ENCODE peak calls at places on chromosome 12, in four cellular contexts. W is HCT116; S is CD8-positive, alpha-beta memory T cell; D is OCI-LY7. Z is an unnamed sample.

GRCh38 chr12:5442251-5443006 is 10.5 kb downstream of the NTF3 start:
- DNase-seq in S (no peak), D (peak; percentile 42), W (peak; percentile 39), Z (no peak)

GRCh38 chr12:48351022-48351708 is 446 bp upstream of the ZNF641 start:
- DNase-seq in S (no peak), D (no peak), W (peak; percentile 40), Z (peak; percentile 18)

GRCh38 chr12:32032205-32032810 is 73.1 kb downstream of the RESF1 start:
- DNase-seq in S (no peak), D (no peak), W (no peak), Z (no peak)

GRCh38 chr12:1839956-1840550 is 19.7 kb downstream of the LRTM2 start:
- DNase-seq in D (no peak), W (no peak), S (no peak), Z (no peak)

GRCh38 chr12:89038831-89039509 is 313.3 kb downstream of the DUSP6 start:
- DNase-seq in S (no peak), W (no peak), D (no peak), Z (no peak)

GRCh38 chr12:123033392-123034021 is 53.0 kb downstream of the ARL6IP4 start:
- DNase-seq in W (no peak), S (no peak), D (no peak), Z (no peak)

GRCh38 chr12:47207829-47208248 is 128.1 kb upstream of the AMIGO2 start:
- DNase-seq in S (peak; percentile 54), D (peak; percentile 40), W (no peak), Z (no peak)

GRCh38 chr12:15329891-15330290 is 7.6 kb downstream of the PTPRO start:
- DNase-seq in S (no peak), W (no peak), D (no peak), Z (no peak)

GRCh38 chr12:43980627-43981191 is 144.8 kb downstream of the TMEM117 start:
- DNase-seq in W (no peak), S (no peak), D (no peak), Z (no peak)

GRCh38 chr12:32476446-32476845 is 77.1 kb downstream of the FGD4 start:
- DNase-seq in S (no peak), D (no peak), W (no peak), Z (no peak)

GRCh38 chr12:53078425-53079225 is 565 bp downstream of the SPRYD3 start:
- DNase-seq in S (no peak), W (no peak), D (peak; percentile 68), Z (no peak)

GRCh38 chr12:49866859-49867579 is 24.1 kb upstream of the BCDIN3D start:
- DNase-seq in S (peak; percentile 57), D (peak; percentile 77), W (peak; percentile 52), Z (peak; percentile 54)

GRCh38 chr12:28191018-28191595 is 851 bp downstream of the CCDC91 start:
- DNase-seq in D (peak; percentile 6), S (no peak), W (no peak), Z (no peak)

GRCh38 chr12:129241852-129242251 is 388.6 kb downstream of the GLT1D1 start:
- DNase-seq in W (no peak), S (no peak), D (no peak), Z (no peak)

GRCh38 chr12:26378721-26379120 is 183.3 kb downstream of the SSPN start:
- DNase-seq in S (no peak), W (no peak), D (no peak), Z (no peak)

GRCh38 chr12:94718114-94718513 is 67.8 kb upstream of the TMCC3 start:
- DNase-seq in D (peak; percentile 23), W (no peak), S (no peak), Z (no peak)

GRCh38 chr12:59030415-59030814 is 110.1 kb upstream of the LRIG3 start:
- DNase-seq in W (no peak), D (no peak), S (no peak), Z (no peak)

GRCh38 chr12:124305776-124306685 is 11.1 kb downstream of the RFLNA start:
- DNase-seq in D (no peak), W (no peak), S (no peak), Z (no peak)

GRCh38 chr12:121209629-121210572 is at the start of gene P2RX4:
- DNase-seq in D (peak; percentile 90), W (peak; percentile 52), S (peak; percentile 89), Z (peak; percentile 43)

GRCh38 chr12:66164349-66164821 is 5.4 kb downstream of the TMBIM4 start:
- DNase-seq in S (no peak), W (no peak), D (no peak), Z (no peak)

GRCh38 chr12:94305293-94305957 is 154.2 kb downstream of the CEP83 start:
- DNase-seq in W (no peak), D (no peak), S (no peak), Z (no peak)

GRCh38 chr12:124217508-124217981 is 77.3 kb upstream of the RFLNA start:
- DNase-seq in W (no peak), D (no peak), S (no peak), Z (no peak)

GRCh38 chr12:128261757-128262156 is 5.2 kb upstream of the TMEM132C start:
- DNase-seq in W (no peak), S (no peak), D (no peak), Z (no peak)

GRCh38 chr12:127150479-127150878 is 1116.5 kb upstream of the TMEM132C start:
- DNase-seq in D (no peak), S (no peak), W (no peak), Z (no peak)

GRCh38 chr12:52203126-52203921 is 11.5 kb upstream of the KRT80 start:
- DNase-seq in D (peak; percentile 8), S (no peak), W (peak; percentile 56), Z (no peak)

GRCh38 chr12:76719171-76719631 is 44.7 kb upstream of the ZDHHC17 start:
- DNase-seq in D (no peak), W (no peak), S (no peak), Z (no peak)

GRCh38 chr12:15706010-15706676 is 83.0 kb downstream of the EPS8 start:
- DNase-seq in S (no peak), D (no peak), W (no peak), Z (no peak)

GRCh38 chr12:89524201-89525001 is at the start of gene GALNT4:
- DNase-seq in W (peak; percentile 62), S (peak; percentile 73), D (peak; percentile 86), Z (peak; percentile 70)

GRCh38 chr12:105289114-105289904 is 41.2 kb upstream of the C12orf75 start:
- DNase-seq in D (no peak), W (no peak), S (no peak), Z (no peak)

GRCh38 chr12:117832459-117833457 is 136.0 kb downstream of the KSR2 start:
- DNase-seq in W (no peak), D (no peak), S (no peak), Z (no peak)

GRCh38 chr12:47901285-47902093 is 3.3 kb downstream of the VDR start:
- DNase-seq in W (no peak), D (no peak), S (no peak), Z (no peak)

GRCh38 chr12:67433393-67434175 is 164.4 kb downstream of the CAND1 start:
- DNase-seq in S (no peak), W (no peak), D (peak; percentile 26), Z (no peak)

GRCh38 chr12:104524026-104524425 is 67.3 kb downstream of the CHST11 start:
- DNase-seq in W (no peak), S (no peak), D (no peak), Z (no peak)

GRCh38 chr12:42568952-42569916 is 20.3 kb downstream of the PRICKLE1 start:
- DNase-seq in W (peak; percentile 49), D (peak; percentile 63), S (no peak), Z (no peak)

GRCh38 chr12:95790912-95791849 is 617 bp upstream of the NTN4 start:
- DNase-seq in D (no peak), S (peak; percentile 41), W (no peak), Z (no peak)

GRCh38 chr12:111409403-111410228 is 3.9 kb downstream of the SH2B3 start:
- DNase-seq in S (no peak), D (peak; percentile 37), W (no peak), Z (no peak)

GRCh38 chr12:53694746-53695145 is 18.9 kb upstream of the ATP5MC2 start:
- DNase-seq in W (no peak), S (no peak), D (no peak), Z (no peak)

GRCh38 chr12:126067930-126068329 is 1002.7 kb downstream of the AACS start:
- DNase-seq in S (no peak), W (no peak), D (no peak), Z (no peak)
- H3K9me3 ChIP-seq in S (no peaks in the 10 kb centered on the region), W (peaks cover 3% of the 10 kb centered on the region), D (no peaks in the 10 kb centered on the region), Z (no peaks in the 10 kb centered on the region)

GRCh38 chr12:93254911-93255310 is 122.8 kb upstream of the NUDT4 start:
- DNase-seq in D (no peak), W (no peak), S (no peak), Z (no peak)

GRCh38 chr12:93252221-93252620 is 125.5 kb upstream of the NUDT4 start:
- DNase-seq in D (no peak), S (no peak), W (no peak), Z (no peak)

GRCh38 chr12:93261505-93262094 is 116.1 kb upstream of the NUDT4 start:
- DNase-seq in W (no peak), S (no peak), D (no peak), Z (no peak)

DNA sequence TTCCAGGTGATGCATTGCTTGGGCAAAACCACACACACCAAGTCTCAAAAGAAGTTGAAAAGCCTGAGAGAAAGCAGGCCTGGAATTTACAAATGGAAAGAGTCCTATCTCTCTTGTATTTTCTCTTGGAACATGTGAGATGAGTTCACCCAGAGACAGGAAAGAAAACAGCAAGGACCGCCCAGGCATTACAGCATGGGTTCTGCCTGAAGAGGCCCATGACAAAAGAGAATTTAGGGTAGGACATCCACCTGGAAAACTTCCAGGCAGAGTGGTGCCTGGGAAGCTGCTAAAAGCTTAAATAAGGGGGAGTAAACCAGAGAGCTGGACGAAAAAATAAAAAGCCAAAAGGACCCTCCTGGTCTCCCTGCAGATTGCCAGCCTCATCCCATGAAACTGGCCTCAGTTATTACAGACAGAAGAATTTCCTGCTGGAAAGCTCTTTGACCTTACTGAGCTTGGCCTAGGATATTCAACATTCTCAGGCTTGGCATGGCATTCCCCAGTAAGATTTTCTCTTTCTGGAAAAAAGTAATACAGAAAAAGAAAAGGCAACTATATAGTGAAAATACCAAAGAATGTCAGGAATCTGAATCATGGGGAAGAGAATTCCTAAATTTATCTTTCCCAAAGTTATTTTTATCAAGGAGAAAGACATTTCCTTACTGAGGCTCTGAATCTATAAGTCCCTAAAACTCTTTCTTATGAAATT is 121.3 kb upstream of the NUDT4 start:
- DNase-seq in S (no peak), W (no peak), D (no peak), Z (no peak)
- H3K9me3 ChIP-seq in S (peaks cover 4% of the 10 kb centered on the region), W (no peaks in the 10 kb centered on the region), D (no peaks in the 10 kb centered on the region), Z (peaks cover 3% of the 10 kb centered on the region)

DNA sequence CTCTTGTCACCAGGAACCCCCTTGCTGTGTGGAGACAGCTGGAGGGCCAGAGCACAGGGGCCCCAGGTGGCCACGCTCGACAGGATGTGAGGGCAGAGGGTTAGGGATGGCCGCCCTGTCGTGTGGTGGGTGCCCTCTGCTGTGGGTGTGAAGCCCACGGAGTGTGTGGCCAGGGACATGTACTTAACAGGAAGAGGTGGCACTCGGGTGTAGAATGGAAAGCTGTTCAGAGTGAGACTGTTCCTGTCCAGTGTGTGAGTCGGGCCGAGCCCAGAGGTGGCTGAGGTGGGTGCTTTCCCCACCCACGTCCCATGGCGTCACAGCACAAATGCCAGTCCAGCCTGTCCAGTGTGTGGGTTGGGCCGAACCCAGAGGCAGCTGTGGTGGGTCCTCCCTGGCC is 47.1 kb downstream of the FBRSL1 start:
- DNase-seq in W (no peak), D (no peak), S (no peak), Z (no peak)
- H3K9me3 ChIP-seq in W (peaks cover 17% of the 10 kb centered on the region), D (no peaks in the 10 kb centered on the region), S (no peaks in the 10 kb centered on the region), Z (peaks cover 15% of the 10 kb centered on the region)

DNA sequence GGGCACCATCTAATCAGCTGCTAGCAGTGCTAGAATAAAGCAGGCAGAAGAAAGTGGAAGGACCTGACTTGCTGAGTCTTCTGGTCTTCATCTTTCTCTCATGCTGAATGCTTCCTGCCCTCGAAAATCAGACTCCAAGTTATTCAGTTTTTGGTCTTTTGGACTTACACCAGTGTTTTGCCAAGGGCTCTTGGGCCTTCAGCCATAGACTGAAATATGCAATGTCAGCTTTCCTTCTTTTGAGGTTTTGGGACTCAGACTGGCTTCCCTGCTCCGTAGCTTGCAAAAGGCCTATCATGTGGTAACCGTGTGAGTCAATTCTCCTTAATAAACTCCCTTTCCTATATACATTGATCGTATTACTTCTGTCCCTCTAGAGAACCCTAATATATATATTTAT is 159.3 kb downstream of the SLCO1B3 start:
- DNase-seq in D (no peak), W (no peak), S (no peak), Z (no peak)
- H3K9me3 ChIP-seq in D (peaks cover 5% of the 10 kb centered on the region), W (no peaks in the 10 kb centered on the region), S (no peaks in the 10 kb centered on the region), Z (no peaks in the 10 kb centered on the region)